ENCODE peak calls at places on chromosome 17, in four cellular contexts. F is IMR-90, X is right atrium auricular region, C is lower leg skin. Z is an unnamed sample.

GRCh38 chr17:4483012-4483840 is 15.5 kb upstream of the SPNS2 start:
- DNase-seq in X (no peak), F (no peak), C (no peak), Z (no peak)

GRCh38 chr17:61668486-61668885 is 77.5 kb upstream of the NACA2 start:
- DNase-seq in C (no peak), X (no peak), F (no peak), Z (no peak)

GRCh38 chr17:64343833-64344637 is 46.6 kb downstream of the PECAM1 start:
- DNase-seq in X (peak; percentile 79), F (peak; percentile 90), C (no peak), Z (peak; percentile 82)

GRCh38 chr17:12342609-12343248 is 322.1 kb downstream of the MAP2K4 start:
- DNase-seq in X (no peak), C (no peak), F (no peak), Z (peak; percentile 24)

GRCh38 chr17:75019146-75019545 is 6.7 kb downstream of the MRPL58 start:
- DNase-seq in C (no peak), X (no peak), F (no peak), Z (no peak)

GRCh38 chr17:58264407-58265103 is 16.2 kb downstream of the MPO start:
- DNase-seq in F (no peak), C (no peak), X (peak; percentile 23), Z (no peak)

GRCh38 chr17:77471984-77472836 is 331.4 kb downstream of the SEC14L1 start:
- DNase-seq in C (no peak), F (peak; percentile 64), X (peak; percentile 73), Z (peak; percentile 93)

GRCh38 chr17:7177954-7178477 is 1.2 kb downstream of the ASGR1 start:
- DNase-seq in X (no peak), C (no peak), F (peak; percentile 71), Z (peak; percentile 17)

GRCh38 chr17:74442670-74443515 is 11.0 kb downstream of the GPRC5C start:
- DNase-seq in C (peak; percentile 97), F (no peak), X (peak; percentile 91), Z (no peak)

GRCh38 chr17:72926171-72926570 is 166.3 kb downstream of the SLC39A11 start:
- DNase-seq in X (no peak), C (no peak), F (peak; percentile 41), Z (no peak)

GRCh38 chr17:13638855-13639458 is 37.2 kb upstream of the HS3ST3A1 start:
- DNase-seq in X (no peak), F (peak; percentile 23), C (no peak), Z (peak; percentile 27)

GRCh38 chr17:1413281-1413791 is 13.3 kb upstream of the YWHAE start:
- DNase-seq in X (peak; percentile 88), C (no peak), F (peak; percentile 86), Z (peak; percentile 79)
- H3K4me3 ChIP-seq in X (no peak overlapping the region), C (no peak overlapping the region), F (no peak overlapping the region), Z (no peak overlapping the region)

GRCh38 chr17:10349403-10349802 is 23.4 kb downstream of the MYH13 start:
- DNase-seq in X (no peak), F (no peak), C (no peak), Z (no peak)
- TF ChIP-seq CTCF in X (no peak), F (no peak), C (no peak), Z (peak; percentile 27)

GRCh38 chr17:42122371-42123303 is at the start of gene HSPB9:
- DNase-seq in C (no peak), X (no peak), F (no peak), Z (peak; percentile 40)
- H3K4me3 ChIP-seq in C (no peak within 1 kb of the TSS), X (peak within 1 kb of the TSS; percentile 7), F (no peak within 1 kb of the TSS), Z (no peak within 1 kb of the TSS)

GRCh38 chr17:32769846-32770245 is 107.1 kb downstream of the MYO1D start:
- DNase-seq in F (no peak), X (no peak), C (no peak), Z (peak; percentile 60)
- TF ChIP-seq CTCF in F (no peak), X (no peak), C (no peak), Z (no peak)

DNA sequence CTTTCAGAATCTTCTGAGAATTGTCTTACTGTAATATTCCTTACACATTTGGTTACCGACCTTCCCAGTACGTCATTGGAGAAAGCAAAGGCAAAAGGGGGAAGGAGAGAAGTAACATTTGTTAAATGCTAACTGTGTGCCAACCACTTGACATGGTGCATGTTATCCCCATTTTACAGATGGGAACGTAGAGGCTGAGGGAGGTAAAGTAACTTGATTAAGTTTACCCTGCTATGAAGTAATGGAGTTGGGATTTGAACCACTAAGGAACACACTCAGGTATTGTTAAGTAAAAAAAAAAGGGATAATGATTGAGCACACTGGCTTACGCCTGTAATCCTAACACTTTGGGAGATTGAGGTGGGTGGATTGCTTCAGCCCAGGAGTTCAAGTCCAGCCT is 156.4 kb downstream of the PRKCA start:
- DNase-seq in F (no peak), C (no peak), X (no peak), Z (no peak)
- H3K4me3 ChIP-seq in F (no peak overlapping the region), C (no peak overlapping the region), X (no peak overlapping the region), Z (no peak overlapping the region)

DNA sequence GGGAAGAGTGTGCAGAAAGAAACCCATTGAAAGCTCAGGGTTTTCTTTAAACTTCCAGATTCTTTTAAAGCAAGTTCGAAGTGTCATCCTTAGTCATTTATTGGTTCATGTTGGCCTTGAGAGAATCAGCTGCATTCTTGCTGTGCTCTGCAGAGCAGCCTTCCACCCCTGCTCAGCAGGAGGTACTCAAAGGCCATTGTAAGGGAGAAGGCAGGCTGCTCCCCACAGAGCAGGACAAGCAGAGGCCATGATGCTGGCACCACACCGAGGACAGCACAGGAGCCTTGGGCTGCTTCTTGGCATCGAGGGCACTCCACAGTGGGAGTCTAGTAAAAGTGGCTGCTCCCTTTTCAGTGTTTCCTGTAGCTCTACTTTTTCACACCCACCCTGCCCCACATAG is 29.6 kb downstream of the NMT1 start:
- DNase-seq in X (no peak), C (no peak), F (peak; percentile 37), Z (no peak)
- TF ChIP-seq CTCF in X (no peak), C (no peak), F (no peak), Z (no peak)

Z was measured in fibroblast of villous mesenchyme.